ENCODE peak calls at places on chromosomes 2 and 18, in eight cellular contexts. One of them, this sample, is unnamed.

GRCh38 chr2:45218931-45219339 is 209.7 kb upstream of the SIX2 start:
- DNase-seq in adrenal gland: no peak
- DNase-seq in psoas muscle: no peak
- DNase-seq in gastrocnemius medialis: no peak
- DNase-seq in AG04450: no peak
- DNase-seq in neural crest cell: no peak
- DNase-seq in stomach: peak
- DNase-seq in bronchial epithelial cell: peak
- DNase-seq in this sample: no peak

GRCh38 chr2:55779459-55780421 is 86.1 kb upstream of the PNPT1 start:
- DNase-seq in bronchial epithelial cell: peak
- DNase-seq in stomach: no peak
- DNase-seq in AG04450: peak
- DNase-seq in adrenal gland: peak
- DNase-seq in gastrocnemius medialis: no peak
- DNase-seq in psoas muscle: no peak
- DNase-seq in neural crest cell: no peak
- DNase-seq in this sample: peak

GRCh38 chr2:57549642-57550102 is 496.9 kb upstream of the VRK2 start:
- DNase-seq in gastrocnemius medialis: no peak
- DNase-seq in adrenal gland: no peak
- DNase-seq in stomach: no peak
- DNase-seq in psoas muscle: no peak
- DNase-seq in bronchial epithelial cell: peak
- DNase-seq in AG04450: no peak
- DNase-seq in neural crest cell: no peak
- DNase-seq in this sample: no peak

GRCh38 chr2:205570641-205571040 is 111.7 kb upstream of the NRP2 start:
- DNase-seq in AG04450: no peak
- DNase-seq in psoas muscle: no peak
- DNase-seq in neural crest cell: no peak
- DNase-seq in stomach: no peak
- DNase-seq in adrenal gland: no peak
- DNase-seq in gastrocnemius medialis: no peak
- DNase-seq in bronchial epithelial cell: no peak
- DNase-seq in this sample: no peak

GRCh38 chr2:6069354-6069753 is 377.2 kb downstream of the SOX11 start:
- DNase-seq in bronchial epithelial cell: no peak
- DNase-seq in stomach: no peak
- DNase-seq in adrenal gland: no peak
- DNase-seq in neural crest cell: no peak
- DNase-seq in AG04450: no peak
- DNase-seq in gastrocnemius medialis: no peak
- DNase-seq in psoas muscle: no peak
- DNase-seq in this sample: no peak

GRCh38 chr2:74555610-74556103 is 1.1 kb downstream of the DOK1 start:
- DNase-seq in stomach: no peak
- DNase-seq in psoas muscle: no peak
- DNase-seq in neural crest cell: no peak
- DNase-seq in gastrocnemius medialis: no peak
- DNase-seq in adrenal gland: no peak
- DNase-seq in bronchial epithelial cell: no peak
- DNase-seq in AG04450: no peak
- DNase-seq in this sample: no peak

GRCh38 chr18:50398947-50399346 is 24.1 kb downstream of the SKA1 start:
- DNase-seq in neural crest cell: no peak
- DNase-seq in gastrocnemius medialis: no peak
- DNase-seq in AG04450: no peak
- DNase-seq in stomach: no peak
- DNase-seq in bronchial epithelial cell: no peak
- DNase-seq in psoas muscle: no peak
- DNase-seq in adrenal gland: no peak
- DNase-seq in this sample: no peak

GRCh38 chr2:146927080-146927714 is 917.6 kb upstream of the ACVR2A start:
- DNase-seq in psoas muscle: peak
- DNase-seq in bronchial epithelial cell: peak
- DNase-seq in adrenal gland: peak
- DNase-seq in neural crest cell: peak
- DNase-seq in AG04450: no peak
- DNase-seq in stomach: peak
- DNase-seq in gastrocnemius medialis: peak
- DNase-seq in this sample: no peak

GRCh38 chr2:48411030-48411429 is 118.9 kb upstream of the STON1 start:
- DNase-seq in psoas muscle: no peak
- DNase-seq in stomach: no peak
- DNase-seq in bronchial epithelial cell: no peak
- DNase-seq in AG04450: no peak
- DNase-seq in gastrocnemius medialis: no peak
- DNase-seq in adrenal gland: no peak
- DNase-seq in neural crest cell: no peak
- DNase-seq in this sample: no peak

GRCh38 chr2:58644992-58645391 is 403.9 kb upstream of the FANCL start:
- DNase-seq in stomach: no peak
- DNase-seq in bronchial epithelial cell: peak
- DNase-seq in AG04450: no peak
- DNase-seq in gastrocnemius medialis: no peak
- DNase-seq in adrenal gland: no peak
- DNase-seq in psoas muscle: no peak
- DNase-seq in neural crest cell: no peak
- DNase-seq in this sample: no peak

GRCh38 chr18:9869713-9870430 is 15.9 kb upstream of the TXNDC2 start:
- DNase-seq in AG04450: no peak
- DNase-seq in stomach: no peak
- DNase-seq in neural crest cell: no peak
- DNase-seq in psoas muscle: no peak
- DNase-seq in bronchial epithelial cell: peak
- DNase-seq in gastrocnemius medialis: no peak
- DNase-seq in adrenal gland: peak
- DNase-seq in this sample: peak

GRCh38 chr2:203580846-203581245 is 45.7 kb upstream of the RAPH1 start:
- DNase-seq in stomach: no peak
- DNase-seq in AG04450: no peak
- DNase-seq in adrenal gland: no peak
- DNase-seq in psoas muscle: no peak
- DNase-seq in bronchial epithelial cell: no peak
- DNase-seq in neural crest cell: no peak
- DNase-seq in gastrocnemius medialis: no peak
- DNase-seq in this sample: no peak

GRCh38 chr2:226136739-226137138 is 662.9 kb downstream of the IRS1 start:
- DNase-seq in gastrocnemius medialis: no peak
- DNase-seq in psoas muscle: no peak
- DNase-seq in stomach: no peak
- DNase-seq in AG04450: no peak
- DNase-seq in bronchial epithelial cell: peak
- DNase-seq in neural crest cell: no peak
- DNase-seq in adrenal gland: peak
- DNase-seq in this sample: no peak

GRCh38 chr2:75523313-75524275 is 37.1 kb downstream of the EVA1A start:
- DNase-seq in bronchial epithelial cell: peak
- DNase-seq in stomach: no peak
- DNase-seq in adrenal gland: no peak
- DNase-seq in neural crest cell: no peak
- DNase-seq in gastrocnemius medialis: no peak
- DNase-seq in psoas muscle: no peak
- DNase-seq in AG04450: peak
- DNase-seq in this sample: no peak

GRCh38 chr2:220163486-220163885 is 536.1 kb downstream of the SLC4A3 start:
- DNase-seq in gastrocnemius medialis: no peak
- DNase-seq in psoas muscle: no peak
- DNase-seq in AG04450: no peak
- DNase-seq in adrenal gland: no peak
- DNase-seq in neural crest cell: no peak
- DNase-seq in stomach: no peak
- DNase-seq in bronchial epithelial cell: peak
- DNase-seq in this sample: no peak

GRCh38 chr2:240962371-240963064 is 35.9 kb upstream of the SNED1 start:
- DNase-seq in psoas muscle: no peak
- DNase-seq in adrenal gland: peak
- DNase-seq in gastrocnemius medialis: no peak
- DNase-seq in bronchial epithelial cell: no peak
- DNase-seq in AG04450: no peak
- DNase-seq in stomach: peak
- DNase-seq in neural crest cell: no peak
- DNase-seq in this sample: no peak

GRCh38 chr18:13629841-13630747 is 96.3 kb downstream of the FAM210A start:
- DNase-seq in neural crest cell: peak
- DNase-seq in bronchial epithelial cell: peak
- DNase-seq in gastrocnemius medialis: no peak
- DNase-seq in AG04450: no peak
- DNase-seq in adrenal gland: peak
- DNase-seq in psoas muscle: no peak
- DNase-seq in stomach: no peak
- DNase-seq in this sample: no peak
- TF ChIP-seq CTCF in neural crest cell: peak
- TF ChIP-seq CTCF in bronchial epithelial cell: peak
- TF ChIP-seq CTCF in gastrocnemius medialis: peak
- TF ChIP-seq CTCF in AG04450: peak
- TF ChIP-seq CTCF in adrenal gland: peak
- TF ChIP-seq CTCF in psoas muscle: peak
- TF ChIP-seq CTCF in stomach: peak
- TF ChIP-seq CTCF in this sample: peak

GRCh38 chr2:237085261-237086221 is at the start of gene COPS8:
- DNase-seq in bronchial epithelial cell: peak
- DNase-seq in neural crest cell: peak
- DNase-seq in adrenal gland: peak
- DNase-seq in AG04450: peak
- DNase-seq in stomach: peak
- DNase-seq in psoas muscle: peak
- DNase-seq in gastrocnemius medialis: peak
- DNase-seq in this sample: peak
- TF ChIP-seq CTCF in bronchial epithelial cell: peak
- TF ChIP-seq CTCF in neural crest cell: no peak
- TF ChIP-seq CTCF in adrenal gland: peak
- TF ChIP-seq CTCF in AG04450: peak
- TF ChIP-seq CTCF in stomach: no peak
- TF ChIP-seq CTCF in psoas muscle: peak
- TF ChIP-seq CTCF in gastrocnemius medialis: peak
- TF ChIP-seq CTCF in this sample: peak

GRCh38 chr18:40957533-40958070 is 997.4 kb upstream of the PIK3C3 start:
- DNase-seq in adrenal gland: no peak
- DNase-seq in psoas muscle: no peak
- DNase-seq in stomach: no peak
- DNase-seq in bronchial epithelial cell: no peak
- DNase-seq in neural crest cell: no peak
- DNase-seq in AG04450: peak
- DNase-seq in gastrocnemius medialis: no peak
- DNase-seq in this sample: no peak
- TF ChIP-seq CTCF in adrenal gland: no peak
- TF ChIP-seq CTCF in psoas muscle: no peak
- TF ChIP-seq CTCF in stomach: no peak
- TF ChIP-seq CTCF in bronchial epithelial cell: no peak
- TF ChIP-seq CTCF in neural crest cell: no peak
- TF ChIP-seq CTCF in AG04450: peak
- TF ChIP-seq CTCF in gastrocnemius medialis: no peak
- TF ChIP-seq CTCF in this sample: no peak

DNA sequence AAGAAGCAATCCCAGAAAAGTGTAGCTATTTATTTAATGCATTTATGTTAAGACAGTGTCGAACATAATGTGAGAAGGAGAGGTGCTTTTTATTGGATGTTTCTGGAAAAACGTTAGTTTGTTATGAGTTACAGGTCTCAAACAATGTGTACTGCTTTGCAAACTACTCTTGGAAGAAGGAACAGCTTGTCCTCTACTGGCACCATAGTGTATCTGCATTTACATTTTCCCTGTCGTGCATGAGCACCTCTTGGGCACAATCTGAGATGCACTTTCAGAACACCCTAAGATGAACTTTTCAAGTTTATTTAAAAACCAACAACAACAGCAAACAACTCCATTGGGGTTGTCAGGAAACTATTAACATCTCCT is 22.8 kb downstream of the CCNYL1 start:
- DNase-seq in adrenal gland: no peak
- DNase-seq in bronchial epithelial cell: peak
- DNase-seq in stomach: no peak
- DNase-seq in psoas muscle: no peak
- DNase-seq in neural crest cell: no peak
- DNase-seq in gastrocnemius medialis: no peak
- DNase-seq in AG04450: no peak
- DNase-seq in this sample: no peak
- TF ChIP-seq CTCF in adrenal gland: peak
- TF ChIP-seq CTCF in bronchial epithelial cell: peak
- TF ChIP-seq CTCF in stomach: no peak
- TF ChIP-seq CTCF in psoas muscle: peak
- TF ChIP-seq CTCF in neural crest cell: peak
- TF ChIP-seq CTCF in gastrocnemius medialis: no peak
- TF ChIP-seq CTCF in AG04450: peak
- TF ChIP-seq CTCF in this sample: peak

GRCh38 chr18:76252880-76253279 is 242.2 kb downstream of the ZNF516 start:
- DNase-seq in gastrocnemius medialis: no peak
- DNase-seq in adrenal gland: no peak
- DNase-seq in AG04450: no peak
- DNase-seq in psoas muscle: no peak
- DNase-seq in bronchial epithelial cell: peak
- DNase-seq in neural crest cell: no peak
- DNase-seq in stomach: no peak
- DNase-seq in this sample: no peak
- TF ChIP-seq CTCF in gastrocnemius medialis: no peak
- TF ChIP-seq CTCF in adrenal gland: no peak
- TF ChIP-seq CTCF in AG04450: peak
- TF ChIP-seq CTCF in psoas muscle: peak
- TF ChIP-seq CTCF in bronchial epithelial cell: peak
- TF ChIP-seq CTCF in neural crest cell: peak
- TF ChIP-seq CTCF in stomach: no peak
- TF ChIP-seq CTCF in this sample: peak

DNA sequence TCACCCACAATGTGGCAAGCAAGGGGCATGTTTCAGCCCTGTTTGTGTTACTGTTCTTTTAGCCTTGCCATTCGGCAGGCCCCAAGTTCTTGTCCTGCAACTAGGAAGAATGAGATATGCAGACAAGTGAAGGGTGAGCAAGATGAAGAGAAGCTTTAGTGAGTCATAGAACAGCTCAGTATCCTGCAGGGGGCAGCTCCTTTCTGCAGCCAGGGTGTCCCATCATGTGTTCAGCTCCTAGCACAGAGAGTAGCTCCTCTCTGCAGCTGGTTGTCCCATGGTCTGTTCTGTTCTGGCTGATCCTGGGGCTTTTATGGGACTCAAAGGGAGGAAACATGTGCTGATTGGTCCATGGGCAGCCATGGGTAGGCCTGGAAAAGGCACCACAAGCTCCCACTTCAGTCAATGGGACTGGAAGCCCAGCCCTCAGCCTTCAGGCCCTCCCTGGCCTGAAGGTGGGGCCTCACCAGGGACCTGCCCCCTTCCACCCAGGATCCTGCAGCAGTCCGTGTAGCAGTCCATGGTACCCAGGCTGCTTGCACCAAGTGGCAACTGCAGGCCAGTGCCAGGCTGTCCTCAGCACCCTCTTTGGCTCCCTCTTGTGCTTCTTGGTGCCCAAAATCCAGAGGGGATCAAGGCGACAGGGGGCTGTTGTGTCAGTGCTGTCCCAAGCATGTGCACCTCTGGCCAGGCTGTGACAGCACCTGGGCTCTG is 326.4 kb downstream of the NR4A2 start:
- DNase-seq in stomach: no peak
- DNase-seq in neural crest cell: no peak
- DNase-seq in psoas muscle: no peak
- DNase-seq in bronchial epithelial cell: peak
- DNase-seq in AG04450: no peak
- DNase-seq in adrenal gland: no peak
- DNase-seq in gastrocnemius medialis: no peak
- DNase-seq in this sample: no peak
- TF ChIP-seq CTCF in stomach: no peak
- TF ChIP-seq CTCF in neural crest cell: no peak
- TF ChIP-seq CTCF in psoas muscle: no peak
- TF ChIP-seq CTCF in bronchial epithelial cell: peak
- TF ChIP-seq CTCF in AG04450: no peak
- TF ChIP-seq CTCF in adrenal gland: no peak
- TF ChIP-seq CTCF in gastrocnemius medialis: no peak
- TF ChIP-seq CTCF in this sample: no peak